ENCODE peak calls at places on chromosomes 11 and 22, in eight cellular contexts. X is mammary epithelial cell; J is fibroblast of the conjunctiva; T is GM23248; Y is LHCN-M2; U is stimulated activated CD8-positive, alpha-beta memory T cell treated with anti-CD3 and anti-CD28 coated beads, Interleukin-7, amount 100 ng/mL, for 24 hours; W is stimulated activated CD4-positive, alpha-beta T cell treated with anti-CD3 and anti-CD28 coated beads, Interleukin-2, amount 100 ng/mL, for 48 hours; Q is T-helper 9 cell. H is an unnamed sample.

GRCh38 chr11:68010058-68011041 is at the start of gene ALDH3B1:
- DNase-seq in J (peak), Y (peak), W (no peak), U (no peak), T (peak), Q (no peak), X (peak), H (peak)

GRCh38 chr11:59283311-59283710 is 70.6 kb upstream of the MPEG1 start:
- DNase-seq in W (no peak), Q (no peak), J (no peak), Y (no peak), U (no peak), T (no peak), X (no peak), H (no peak)

GRCh38 chr11:62443390-62444201 is 24.8 kb downstream of the SCGB1A1 start:
- DNase-seq in Q (no peak), W (no peak), T (peak), Y (no peak), U (no peak), J (no peak), X (no peak), H (no peak)

GRCh38 chr22:44201556-44202129 is 20.9 kb downstream of the PARVG start:
- DNase-seq in Y (no peak), W (no peak), Q (no peak), X (no peak), J (no peak), T (no peak), U (no peak), H (no peak)

GRCh38 chr11:86570020-86570419 is 102.4 kb downstream of the ME3 start:
- DNase-seq in J (no peak), Q (no peak), U (no peak), T (no peak), Y (no peak), W (no peak), X (no peak), H (peak)

GRCh38 chr11:126720539-126721235 is 279.9 kb downstream of the KIRREL3 start:
- DNase-seq in T (peak), Q (no peak), Y (no peak), X (no peak), W (no peak), U (no peak), J (no peak), H (no peak)

GRCh38 chr11:67113231-67113721 is 5.8 kb upstream of the KDM2A start:
- DNase-seq in X (no peak), T (no peak), U (no peak), Y (no peak), Q (no peak), W (no peak), J (no peak), H (no peak)

GRCh38 chr11:2509481-2510001 is 64.7 kb downstream of the KCNQ1 start:
- DNase-seq in X (no peak), U (no peak), Q (no peak), J (no peak), T (no peak), Y (no peak), W (no peak), H (no peak)

GRCh38 chr11:73322111-73322985 is 14.3 kb downstream of the ARHGEF17 start:
- DNase-seq in J (no peak), U (no peak), Q (no peak), W (no peak), T (peak), X (no peak), Y (no peak), H (no peak)

GRCh38 chr11:122737951-122738693 is 82.6 kb downstream of the UBASH3B start:
- DNase-seq in Y (no peak), Q (no peak), X (no peak), T (no peak), J (no peak), W (no peak), U (no peak), H (no peak)

GRCh38 chr11:8262552-8263108 is 1.0 kb downstream of the LMO1 start:
- DNase-seq in Q (no peak), X (peak), W (peak), U (no peak), J (no peak), T (peak), Y (peak), H (peak)

GRCh38 chr11:35305670-35306382 is 113.5 kb downstream of the SLC1A2 start:
- DNase-seq in J (no peak), X (no peak), W (no peak), Q (peak), U (no peak), T (peak), Y (peak), H (peak)

GRCh38 chr11:113023228-113023627 is 62.0 kb downstream of the NCAM1 start:
- DNase-seq in X (peak), W (no peak), J (no peak), U (no peak), Q (no peak), T (peak), Y (peak), H (no peak)

GRCh38 chr11:125591659-125592304 is 870 bp upstream of the STT3A start:
- DNase-seq in T (peak), W (peak), J (no peak), Y (no peak), X (peak), U (peak), Q (peak), H (peak)

GRCh38 chr11:45180158-45180887 is 33.9 kb downstream of the PRDM11 start:
- DNase-seq in T (peak), J (no peak), Y (peak), U (no peak), Q (no peak), W (peak), X (peak), H (peak)

GRCh38 chr11:1302041-1302460 is 7.4 kb downstream of the TOLLIP start:
- DNase-seq in U (no peak), Y (no peak), J (no peak), T (no peak), X (no peak), Q (no peak), W (no peak), H (no peak)

GRCh38 chr11:12110714-12111481 is 508 bp downstream of the MICAL2 start:
- DNase-seq in J (no peak), W (peak), U (no peak), T (peak), Y (no peak), X (peak), Q (peak), H (peak)

GRCh38 chr11:103358251-103358650 is 249.0 kb downstream of the DYNC2H1 start:
- DNase-seq in Q (no peak), Y (peak), J (no peak), X (no peak), U (no peak), W (no peak), T (no peak), H (peak)

GRCh38 chr22:27270818-27271510 is 530.6 kb downstream of the MN1 start:
- DNase-seq in U (no peak), Y (no peak), T (no peak), W (no peak), X (no peak), J (no peak), Q (no peak), H (no peak)

H was measured in kidney tubule cell.